ENCODE peak calls at places on chromosome 18, in ten cellular contexts. L is tibial artery, Z is BE2C, J is A549, N is uterus, K is heart left ventricle, Q is heart right ventricle, H is bronchial epithelial cell, R is NB4, M is left ventricle myocardium inferior. O is an unnamed sample.

GRCh38 chr18:43486462-43486861 is 209.2 kb upstream of the SYT4 start:
- DNase-seq in R (peak; percentile 37), H (no peak), K (no peak), M (no peak), N (no peak), L (no peak), Q (no peak), J (peak; percentile 44), Z (no peak), O (no peak)

GRCh38 chr18:71239111-71239624 is 950.3 kb downstream of the SOCS6 start:
- DNase-seq in L (no peak), J (no peak), M (no peak), N (no peak), Z (peak; percentile 13), R (no peak), Q (no peak), H (no peak), K (no peak), O (no peak)

GRCh38 chr18:12772111-12772510 is 69.3 kb downstream of the PSMG2 start:
- DNase-seq in K (no peak), J (no peak), N (no peak), Q (no peak), Z (no peak), L (no peak), M (no peak), R (no peak), H (no peak), O (no peak)

GRCh38 chr18:76445741-76446232 is 49.3 kb downstream of the ZNF516 start:
- DNase-seq in J (no peak), R (no peak), K (peak; percentile 17), Z (no peak), L (no peak), N (no peak), H (no peak), M (no peak), Q (no peak), O (no peak)

GRCh38 chr18:23573948-23574431 is 12.3 kb downstream of the NPC1 start:
- DNase-seq in K (no peak), R (no peak), M (no peak), Z (no peak), Q (no peak), L (no peak), J (no peak), H (peak; percentile 80), N (peak; percentile 27), O (peak; percentile 73)

GRCh38 chr18:58942486-58942885 is 77.8 kb downstream of the ZNF532 start:
- DNase-seq in J (peak; percentile 56), K (no peak), L (no peak), Z (no peak), N (no peak), R (no peak), H (no peak), M (no peak), Q (no peak), O (no peak)

GRCh38 chr18:72544092-72544886 is at the start of gene CBLN2:
- DNase-seq in H (peak; percentile 25), J (peak; percentile 58), Q (peak; percentile 22), R (peak; percentile 72), N (no peak), M (no peak), Z (peak; percentile 78), K (no peak), L (no peak), O (peak; percentile 85)

GRCh38 chr18:58911766-58912165 is 47.1 kb downstream of the ZNF532 start:
- DNase-seq in Z (no peak), K (peak; percentile 37), M (peak; percentile 26), H (no peak), Q (no peak), R (no peak), L (no peak), N (no peak), J (peak; percentile 17), O (no peak)

GRCh38 chr18:37341473-37342086 is 224.0 kb downstream of the CELF4 start:
- DNase-seq in L (no peak), Q (no peak), K (no peak), J (no peak), Z (no peak), R (no peak), N (no peak), H (no peak), M (no peak), O (no peak)

GRCh38 chr18:25516121-25516520 is 164.2 kb upstream of the ZNF521 start:
- DNase-seq in R (no peak), M (no peak), H (no peak), Q (no peak), J (no peak), N (no peak), K (no peak), Z (no peak), L (no peak), O (no peak)

GRCh38 chr18:79400591-79401381 is 5.1 kb downstream of the NFATC1 start:
- DNase-seq in J (no peak), H (no peak), K (peak; percentile 27), N (no peak), R (no peak), L (no peak), Q (no peak), Z (no peak), M (peak; percentile 16), O (peak; percentile 69)

GRCh38 chr18:5710676-5711075 is 166.9 kb upstream of the EPB41L3 start:
- DNase-seq in L (no peak), K (no peak), Q (no peak), N (no peak), R (no peak), H (no peak), J (no peak), M (no peak), Z (no peak), O (no peak)

GRCh38 chr18:32289480-32290075 is 99.7 kb downstream of the MEP1B start:
- DNase-seq in K (peak; percentile 33), H (peak; percentile 71), L (no peak), Z (peak; percentile 23), J (peak; percentile 58), Q (no peak), R (peak; percentile 63), M (no peak), N (peak; percentile 41), O (no peak)

GRCh38 chr18:53796042-53796729 is 428.3 kb downstream of the MBD2 start:
- DNase-seq in L (peak; percentile 60), K (no peak), N (no peak), M (no peak), R (peak; percentile 60), J (peak; percentile 7), Z (no peak), Q (no peak), H (peak; percentile 94), O (no peak)

DNA sequence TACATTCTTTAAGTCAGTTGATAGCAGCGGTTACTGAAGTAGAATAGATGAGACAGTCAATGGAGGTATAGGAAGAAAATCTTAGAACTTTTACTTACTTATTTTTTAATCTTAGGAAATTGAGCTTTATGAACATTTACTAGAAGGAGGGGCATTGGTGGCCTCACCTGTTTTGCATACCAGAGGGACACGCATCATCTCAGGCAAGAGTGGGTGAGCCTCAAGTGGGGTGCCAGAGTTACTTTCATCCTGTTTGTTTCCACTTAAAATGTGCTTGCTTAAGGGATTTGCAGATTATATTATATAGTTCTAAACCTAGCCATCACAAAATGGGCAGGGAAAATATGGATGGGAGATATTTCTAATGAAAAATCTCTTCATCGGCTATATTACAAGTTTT is 61.6 kb downstream of the WDR7 start:
- DNase-seq in N (no peak), R (no peak), H (no peak), K (no peak), M (no peak), Q (no peak), J (no peak), L (no peak), Z (no peak), O (no peak)
- H3K4me3 ChIP-seq in N (no peak overlapping the region), R (no peak overlapping the region), H (no peak overlapping the region), K (no peak overlapping the region), M (no peak overlapping the region), Q (no peak overlapping the region), J (no peak overlapping the region), L (no peak overlapping the region), Z (no peak overlapping the region), O (no peak overlapping the region)

DNA sequence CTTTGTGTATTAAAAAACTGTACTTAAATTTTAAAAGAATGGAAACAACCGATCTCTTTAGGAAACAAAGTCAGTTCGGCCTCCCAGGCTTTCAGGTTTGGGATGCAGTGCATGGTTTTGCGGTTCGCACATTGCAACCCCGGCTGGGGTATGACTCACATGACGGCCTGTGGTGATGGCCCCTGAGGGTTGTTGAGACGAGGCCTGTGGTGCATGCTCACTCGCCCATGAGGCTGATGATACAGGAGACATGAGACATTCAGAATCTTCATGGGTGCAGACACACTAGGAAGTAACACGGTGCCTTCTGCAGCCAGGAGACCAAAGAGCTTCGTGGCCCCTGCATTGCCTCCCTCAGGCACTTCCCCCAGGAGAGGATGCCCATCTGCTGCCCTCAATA is 724.6 kb upstream of the SALL3 start:
- DNase-seq in Q (no peak), R (no peak), H (no peak), J (no peak), L (no peak), N (no peak), Z (no peak), K (no peak), M (no peak), O (no peak)
- H3K4me3 ChIP-seq in Q (no peak overlapping the region), R (no peak overlapping the region), H (no peak overlapping the region), J (no peak overlapping the region), L (no peak overlapping the region), N (no peak overlapping the region), Z (no peak overlapping the region), K (no peak overlapping the region), M (no peak overlapping the region), O (no peak overlapping the region)

DNA sequence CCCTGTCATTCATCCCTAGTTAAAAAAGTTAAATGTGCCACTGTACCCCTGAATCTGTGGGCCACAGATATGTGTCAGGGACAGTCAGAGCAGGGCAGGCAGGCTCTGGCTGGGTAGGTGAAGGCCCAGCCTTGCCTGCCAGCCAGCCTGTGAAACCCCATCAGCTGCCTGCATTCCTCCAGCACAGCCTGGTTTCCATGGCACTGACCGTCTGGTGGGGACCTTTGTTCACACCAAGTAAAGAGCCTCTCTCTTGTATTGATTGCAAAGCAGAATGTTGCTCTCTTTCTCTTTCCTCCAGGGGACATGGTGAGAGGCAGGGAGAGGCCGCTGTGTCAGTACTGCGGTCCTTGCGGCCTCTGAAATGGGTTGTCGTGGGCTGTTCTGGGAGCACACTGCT is 11.1 kb downstream of the LIPG start:
- DNase-seq in R (no peak), H (no peak), Z (no peak), Q (no peak), N (no peak), K (no peak), L (no peak), M (no peak), J (no peak), O (no peak)
- H3K4me3 ChIP-seq in R (no peak overlapping the region), H (no peak overlapping the region), Z (no peak overlapping the region), Q (no peak overlapping the region), N (no peak overlapping the region), K (no peak overlapping the region), L (no peak overlapping the region), M (no peak overlapping the region), J (no peak overlapping the region), O (no peak overlapping the region)

DNA sequence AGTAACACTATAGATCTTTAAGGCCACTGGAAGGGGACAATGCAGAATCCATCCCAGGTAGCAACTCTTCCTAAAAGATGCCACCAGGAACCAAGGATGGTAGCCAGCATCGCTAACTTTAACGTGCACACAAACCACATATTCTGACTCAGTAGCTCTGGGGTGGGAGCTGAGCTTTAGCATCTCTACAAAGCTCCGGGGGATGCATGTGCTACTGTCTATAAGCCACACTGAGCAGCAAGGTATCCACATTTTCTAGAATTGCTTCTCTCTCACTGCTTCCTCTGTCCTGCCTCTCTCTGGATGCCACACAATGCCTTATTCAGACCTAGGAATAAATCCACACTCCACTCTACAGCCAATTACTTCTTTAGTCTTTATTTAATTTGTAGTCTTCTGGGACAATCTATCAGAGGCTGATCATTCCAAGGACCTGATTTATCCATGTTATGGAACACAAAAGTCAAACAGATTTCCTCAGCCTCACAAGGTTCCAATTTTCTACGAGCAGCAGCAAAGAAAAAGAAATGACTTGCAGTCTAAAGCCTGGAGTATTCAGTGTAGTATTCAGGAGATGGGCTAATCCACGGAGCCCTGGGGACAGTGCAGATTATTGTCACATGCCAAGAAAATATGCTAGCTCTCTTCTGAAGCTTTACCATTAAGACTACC is 4.4 kb downstream of the BCL2 start:
- DNase-seq in Z (no peak), K (no peak), R (no peak), M (no peak), J (no peak), N (no peak), L (no peak), H (no peak), Q (no peak), O (no peak)
- H3K4me3 ChIP-seq in Z (peak overlapping the region; percentile 84), K (no peak overlapping the region), R (peak overlapping the region; percentile 99), M (no peak overlapping the region), J (no peak overlapping the region), N (no peak overlapping the region), L (peak overlapping the region; percentile 7), H (no peak overlapping the region), Q (no peak overlapping the region), O (no peak overlapping the region)

O was measured in left lung.